ENCODE peak calls at places on chromosomes 1 and 21, in ten cellular contexts. F is mammary epithelial cell, X is OCI-LY7, L is cardiac fibroblast, V is GM06990, T is MCF 10A, U is B cell, I is right atrium auricular region, G is body of pancreas, H is foreskin fibroblast. E is an unnamed sample.

GRCh38 chr1:47187226-47187925 is 2.5 kb downstream of the PDZK1IP1 start:
- DNase-seq in X (no peak), G (no peak), T (no peak), F (no peak), V (no peak), L (no peak), I (peak), H (no peak), U (no peak), E (no peak)

GRCh38 chr21:35050348-35051286 is 1.5 kb upstream of the RUNX1 start:
- DNase-seq in G (no peak), I (no peak), X (peak), H (peak), F (peak), T (no peak), V (peak), U (peak), L (no peak), E (no peak)

GRCh38 chr1:232271991-232272589 is 357.8 kb downstream of the SIPA1L2 start:
- DNase-seq in G (no peak), L (peak), X (no peak), V (no peak), T (no peak), U (no peak), F (no peak), H (no peak), I (no peak), E (no peak)

GRCh38 chr1:145827966-145828365 is 4.0 kb downstream of the POLR3C start:
- DNase-seq in G (no peak), V (no peak), F (no peak), X (peak), I (no peak), L (no peak), T (no peak), H (no peak), U (no peak), E (no peak)

GRCh38 chr21:17045214-17045835 is 467.5 kb upstream of the CXADR start:
- DNase-seq in T (peak), V (no peak), I (no peak), F (peak), H (peak), U (no peak), X (peak), L (peak), G (no peak), E (no peak)

GRCh38 chr1:232166942-232167341 is 463.0 kb downstream of the SIPA1L2 start:
- DNase-seq in L (no peak), H (no peak), X (no peak), T (no peak), G (no peak), I (no peak), V (no peak), U (no peak), F (no peak), E (no peak)

GRCh38 chr1:220877348-220878095 is 1.7 kb upstream of the HLX start:
- DNase-seq in T (no peak), I (no peak), U (no peak), G (no peak), H (no peak), X (no peak), F (no peak), V (no peak), L (no peak), E (no peak)

GRCh38 chr1:232149302-232150201 is 480.4 kb downstream of the SIPA1L2 start:
- DNase-seq in T (peak), H (peak), G (no peak), F (peak), I (no peak), V (no peak), X (no peak), U (no peak), L (peak), E (no peak)

GRCh38 chr1:208174736-208175507 is 69.3 kb downstream of the PLXNA2 start:
- DNase-seq in H (peak), X (no peak), U (no peak), V (no peak), T (no peak), F (no peak), L (peak), G (no peak), I (no peak), E (no peak)

GRCh38 chr1:244436336-244437102 is 15.2 kb downstream of the ADSS2 start:
- DNase-seq in U (no peak), T (peak), I (no peak), H (peak), G (no peak), X (no peak), L (peak), V (no peak), F (peak), E (no peak)

GRCh38 chr1:167860231-167860923 is 53.6 kb downstream of the ADCY10 start:
- DNase-seq in I (no peak), G (no peak), U (no peak), V (no peak), L (peak), T (peak), X (no peak), F (no peak), H (peak), E (no peak)

GRCh38 chr1:167273027-167273800 is 52.5 kb downstream of the POU2F1 start:
- DNase-seq in G (no peak), I (no peak), T (peak), F (peak), U (no peak), X (no peak), L (peak), V (no peak), H (peak), E (no peak)

GRCh38 chr1:102578806-102579205 is 529.5 kb downstream of the COL11A1 start:
- DNase-seq in H (peak), V (no peak), G (no peak), L (peak), F (no peak), T (no peak), X (no peak), I (no peak), U (no peak), E (no peak)

GRCh38 chr1:100441651-100442050 is 89.3 kb downstream of the CDC14A start:
- DNase-seq in U (no peak), H (no peak), X (no peak), G (no peak), I (no peak), T (no peak), F (no peak), L (no peak), V (no peak), E (no peak)

GRCh38 chr1:85847356-85847755 is 139.1 kb upstream of the ZNHIT6 start:
- DNase-seq in G (no peak), T (no peak), I (no peak), L (no peak), V (no peak), X (no peak), H (no peak), F (no peak), U (no peak), E (no peak)

GRCh38 chr1:85849660-85850059 is 141.4 kb upstream of the ZNHIT6 start:
- DNase-seq in I (no peak), L (no peak), U (no peak), F (no peak), T (no peak), V (no peak), G (no peak), X (no peak), H (no peak), E (no peak)

GRCh38 chr1:85846706-85847105 is 138.5 kb upstream of the ZNHIT6 start:
- DNase-seq in V (no peak), L (no peak), T (peak), U (no peak), H (no peak), G (no peak), I (no peak), X (no peak), F (no peak), E (no peak)

DNA sequence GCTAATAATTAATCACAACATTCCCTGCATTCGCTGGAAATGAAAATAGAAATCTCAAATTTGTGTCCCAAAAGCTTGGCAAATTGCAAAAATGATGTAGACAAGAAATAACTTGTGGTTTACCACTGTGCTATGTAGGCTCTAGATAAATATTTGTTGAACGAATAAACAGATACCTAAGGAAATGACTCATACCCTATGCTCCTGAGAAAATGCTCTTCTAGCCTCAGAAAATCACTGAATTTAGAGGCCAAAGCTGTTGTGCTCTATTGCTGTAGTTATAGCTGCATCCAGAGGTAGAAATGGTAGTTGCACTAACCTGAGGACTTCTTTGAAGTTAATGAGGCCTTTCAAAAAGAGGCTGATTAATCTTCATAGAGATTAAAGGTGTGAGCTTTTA is 142.0 kb upstream of the ZNHIT6 start:
- DNase-seq in F (peak), U (no peak), T (peak), H (peak), V (no peak), G (no peak), X (no peak), L (peak), I (no peak), E (no peak)
- TF ChIP-seq CTCF in F (no peak), U (no peak), T (no peak), H (peak), V (no peak), G (no peak), X (no peak), L (peak), I (no peak), E (no peak)

DNA sequence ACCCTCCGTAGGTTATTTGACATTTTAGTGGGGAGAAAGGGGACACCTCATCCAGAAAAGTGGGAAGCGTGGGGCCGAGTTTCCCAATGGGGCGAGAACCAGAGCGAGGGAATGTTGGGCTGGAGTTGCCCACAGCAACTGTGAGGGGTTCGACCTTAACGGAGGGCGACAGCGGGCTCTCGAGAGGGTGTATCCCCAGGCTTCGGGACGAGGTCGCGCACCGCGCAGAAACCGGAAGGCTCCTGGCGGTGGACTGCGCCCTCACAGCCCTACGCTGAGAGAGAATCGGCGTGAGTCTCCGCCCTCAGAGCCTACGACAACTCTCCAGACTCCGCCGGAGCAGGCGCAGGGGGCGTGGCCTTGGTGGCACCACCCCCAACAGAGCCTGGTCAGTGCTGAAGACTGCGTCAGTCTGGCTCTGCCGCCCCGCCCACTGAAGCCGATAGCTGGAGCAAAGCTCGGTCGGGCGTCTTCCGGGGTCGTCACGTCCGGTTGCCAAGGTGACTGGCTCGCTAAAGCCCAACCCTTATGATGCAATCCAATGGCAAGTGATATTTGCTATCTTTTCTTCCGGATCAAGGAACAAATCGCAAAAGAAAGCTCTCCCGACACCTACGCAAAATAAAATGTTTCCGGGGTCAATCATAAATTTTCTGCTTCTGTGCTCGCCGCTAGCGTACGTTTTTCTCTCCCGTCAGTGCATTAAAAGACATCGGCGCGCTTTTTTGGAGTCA is at the start of gene LRIF1:
- DNase-seq in F (peak), I (peak), G (peak), L (peak), U (peak), T (peak), X (peak), H (peak), V (peak), E (peak)
- TF ChIP-seq CTCF in F (peak), I (peak), G (peak), L (peak), U (peak), T (no peak), X (no peak), H (peak), V (peak), E (no peak)

GRCh38 chr1:248855580-248855979 is 3.3 kb downstream of the ZNF692 start:
- DNase-seq in F (no peak), T (no peak), L (no peak), U (no peak), H (no peak), I (peak), V (no peak), X (no peak), G (no peak), E (no peak)

GRCh38 chr1:248852548-248852947 is 6.3 kb downstream of the ZNF692 start:
- DNase-seq in F (no peak), L (no peak), H (no peak), T (no peak), G (no peak), V (no peak), X (peak), U (no peak), I (peak), E (no peak)

GRCh38 chr1:248856176-248856575 is 2.7 kb downstream of the ZNF692 start:
- DNase-seq in I (peak), F (no peak), X (no peak), H (no peak), G (no peak), V (no peak), L (no peak), U (no peak), T (no peak), E (no peak)

GRCh38 chr1:248853023-248853422 is 5.9 kb downstream of the ZNF692 start:
- DNase-seq in T (no peak), V (no peak), L (peak), U (no peak), X (no peak), F (no peak), G (no peak), I (peak), H (peak), E (peak)

GRCh38 chr1:248853668-248854375 is 5.1 kb downstream of the ZNF692 start:
- DNase-seq in X (no peak), H (no peak), U (no peak), F (no peak), G (no peak), T (no peak), L (no peak), V (no peak), I (peak), E (no peak)
- TF ChIP-seq CTCF in X (no peak), H (no peak), U (no peak), F (no peak), G (no peak), T (no peak), L (no peak), V (no peak), I (no peak), E (no peak)

GRCh38 chr1:198271467-198271866 is 114.7 kb downstream of the NEK7 start:
- DNase-seq in X (no peak), F (no peak), U (no peak), I (no peak), V (no peak), H (no peak), L (no peak), T (no peak), G (no peak), E (no peak)
- TF ChIP-seq CTCF in X (no peak), F (no peak), U (no peak), I (no peak), V (no peak), H (no peak), L (no peak), T (no peak), G (no peak), E (no peak)

GRCh38 chr1:181155339-181155738 is 66.8 kb downstream of the IER5 start:
- DNase-seq in U (no peak), G (no peak), X (no peak), L (peak), F (no peak), V (no peak), I (no peak), T (no peak), H (no peak), E (no peak)

GRCh38 chr1:181151378-181152326 is 63.2 kb downstream of the IER5 start:
- DNase-seq in G (no peak), U (no peak), X (no peak), I (no peak), H (peak), V (no peak), L (peak), T (peak), F (no peak), E (no peak)

GRCh38 chr1:181153634-181153961 is 65.1 kb downstream of the IER5 start:
- DNase-seq in U (no peak), X (no peak), H (no peak), F (no peak), G (no peak), V (no peak), T (no peak), L (no peak), I (no peak), E (no peak)

GRCh38 chr1:181150842-181151241 is 62.3 kb downstream of the IER5 start:
- DNase-seq in G (no peak), T (no peak), U (no peak), I (no peak), V (no peak), H (no peak), F (no peak), X (no peak), L (no peak), E (no peak)

DNA sequence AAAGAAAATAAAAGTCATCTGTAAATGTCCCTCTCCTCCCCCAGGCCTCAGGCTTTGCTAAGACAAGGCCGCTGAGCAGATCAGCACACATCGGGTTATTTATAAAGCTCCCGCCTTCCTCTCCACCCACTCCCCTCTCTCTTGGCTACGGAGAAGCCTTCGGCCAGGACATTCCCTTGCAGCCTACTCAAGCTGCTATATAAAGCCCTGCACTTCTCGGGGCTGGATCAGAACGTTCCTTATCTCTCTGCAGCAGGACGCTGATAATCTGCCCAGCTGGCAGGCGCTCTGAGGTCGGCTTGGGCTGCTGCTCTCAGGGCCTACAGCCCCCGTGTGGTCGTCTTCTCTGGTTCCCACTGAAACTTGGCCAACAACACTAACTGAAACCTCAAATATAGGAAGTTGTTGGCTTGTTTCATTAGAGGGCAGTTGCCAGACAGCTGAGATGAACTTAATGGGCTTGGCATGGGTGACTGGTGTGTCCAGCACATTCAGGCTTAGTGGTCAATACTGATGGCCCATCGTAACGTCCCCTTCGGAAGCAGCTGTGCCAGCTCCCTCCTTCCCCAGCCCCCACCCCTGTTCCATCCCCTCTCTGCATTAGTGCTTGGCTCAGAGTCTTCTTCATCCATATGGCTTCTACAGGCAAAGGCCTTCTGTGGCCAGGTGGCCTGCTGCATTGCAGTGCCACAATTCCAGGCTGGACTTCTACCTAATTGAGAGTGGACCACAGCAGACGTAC is 64.6 kb downstream of the IER5 start:
- DNase-seq in G (peak), I (peak), F (no peak), T (peak), X (peak), L (peak), U (peak), V (peak), H (peak), E (no peak)
- TF ChIP-seq CTCF in G (peak), I (peak), F (no peak), T (no peak), X (peak), L (peak), U (peak), V (peak), H (peak), E (no peak)

GRCh38 chr1:16474166-16474800 is 33.8 kb downstream of the NECAP2 start:
- DNase-seq in U (no peak), T (no peak), X (no peak), F (no peak), I (no peak), V (no peak), G (no peak), H (no peak), L (no peak), E (no peak)

DNA sequence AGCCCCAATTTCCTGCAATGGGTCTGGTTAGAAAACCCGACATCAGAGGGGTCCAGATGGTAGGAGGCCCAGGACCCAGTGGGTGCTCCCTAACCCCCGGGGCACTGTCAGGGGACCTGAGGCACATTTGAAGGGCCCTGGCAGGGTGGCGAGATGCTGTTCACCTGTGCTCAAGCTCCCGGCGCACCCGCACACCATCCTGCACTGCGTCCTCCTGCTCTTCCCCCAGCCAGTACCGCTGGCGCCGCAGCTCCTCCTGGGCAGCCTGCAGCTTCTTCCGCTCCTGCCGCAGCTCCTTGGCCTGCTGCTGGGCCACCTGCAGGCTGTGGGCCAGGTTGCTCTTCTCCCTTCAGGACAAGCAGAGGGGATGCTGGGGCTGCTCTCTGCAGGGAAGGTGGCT is 36.0 kb downstream of the RNU1-1 start:
- DNase-seq in F (no peak), X (no peak), I (no peak), T (no peak), U (no peak), H (no peak), L (no peak), V (no peak), G (no peak), E (no peak)
- TF ChIP-seq CTCF in F (no peak), X (no peak), I (no peak), T (no peak), U (no peak), H (no peak), L (no peak), V (no peak), G (no peak), E (no peak)

GRCh38 chr1:77084457-77084856 is 134.8 kb downstream of the PIGK start:
- DNase-seq in F (no peak), X (no peak), T (no peak), L (no peak), I (no peak), V (no peak), U (no peak), G (no peak), H (no peak), E (no peak)
- TF ChIP-seq CTCF in F (no peak), X (no peak), T (no peak), L (no peak), I (no peak), V (no peak), U (no peak), G (no peak), H (no peak), E (no peak)

GRCh38 chr1:230268371-230269170 is 157.6 kb downstream of the PGBD5 start:
- DNase-seq in L (peak), G (peak), I (no peak), H (peak), X (no peak), T (peak), F (peak), U (no peak), V (no peak), E (no peak)
- TF ChIP-seq CTCF in L (peak), G (peak), I (peak), H (peak), X (peak), T (peak), F (peak), U (no peak), V (peak), E (peak)